ENCODE peak calls at places on chromosomes 3 and 15, in seven cellular contexts. A is Peyer's patch, G is A549, X is endothelial cell of umbilical vein, R is psoas muscle, U is coronary artery, H is A673. P is an unnamed sample.

GRCh38 chr15:65937046-65937445 is 67.8 kb downstream of the RAB11A start:
- DNase-seq in A (no peak), G (no peak), X (no peak), R (no peak), U (no peak), H (no peak), P (no peak)

GRCh38 chr15:89078831-89079810 is 9.1 kb upstream of the ABHD2 start:
- DNase-seq in A (no peak), G (no peak), X (no peak), R (no peak), U (no peak), H (no peak), P (no peak)

GRCh38 chr15:92845109-92845508 is 55.0 kb upstream of the CHD2 start:
- DNase-seq in A (no peak), G (no peak), X (peak; percentile 81), R (no peak), U (no peak), H (peak; percentile 60), P (no peak)

GRCh38 chr3:72756900-72757299 is 91.3 kb downstream of the SHQ1 start:
- DNase-seq in A (peak; percentile 67), G (no peak), X (peak; percentile 67), R (no peak), U (no peak), H (no peak), P (no peak)

GRCh38 chr3:171901615-171902312 is 58.6 kb downstream of the TMEM212 start:
- DNase-seq in A (no peak), G (no peak), X (no peak), R (no peak), U (no peak), H (no peak), P (no peak)

GRCh38 chr15:80615783-80616391 is 79.2 kb upstream of the ABHD17C start:
- DNase-seq in A (peak; percentile 76), G (no peak), X (peak; percentile 79), R (peak; percentile 57), U (no peak), H (peak; percentile 52), P (no peak)

GRCh38 chr3:136929984-136930671 is 27.7 kb upstream of the IL20RB start:
- DNase-seq in A (peak; percentile 71), G (peak; percentile 8), X (no peak), R (peak; percentile 44), U (no peak), H (peak; percentile 77), P (no peak)

GRCh38 chr3:50612973-50613851 is 1.6 kb upstream of the CISH start:
- DNase-seq in A (no peak), G (no peak), X (no peak), R (no peak), U (no peak), H (no peak), P (no peak)

GRCh38 chr3:56787784-56788256 is 13.9 kb downstream of the ARHGEF3 start:
- DNase-seq in A (peak; percentile 80), G (no peak), X (no peak), R (no peak), U (no peak), H (no peak), P (no peak)

GRCh38 chr3:23938657-23939056 is 6.4 kb upstream of the NR1D2 start:
- DNase-seq in A (no peak), G (no peak), X (no peak), R (no peak), U (no peak), H (peak; percentile 38), P (no peak)

GRCh38 chr3:25001041-25001591 is 426.9 kb upstream of the RARB start:
- DNase-seq in A (no peak), G (no peak), X (no peak), R (no peak), U (no peak), H (no peak), P (no peak)

GRCh38 chr15:62549345-62549970 is 384.4 kb upstream of the C2CD4B start:
- DNase-seq in A (peak; percentile 58), G (peak; percentile 71), X (peak; percentile 31), R (no peak), U (no peak), H (peak; percentile 53), P (no peak)

GRCh38 chr3:61354604-61355003 is 103.4 kb upstream of the FHIT start:
- DNase-seq in A (no peak), G (no peak), X (no peak), R (no peak), U (no peak), H (no peak), P (no peak)

GRCh38 chr15:63291507-63291906 is 14.1 kb downstream of the APH1B start:
- DNase-seq in A (no peak), G (no peak), X (peak; percentile 90), R (no peak), U (no peak), H (peak; percentile 70), P (no peak)

GRCh38 chr3:66486646-66487045 is 14.2 kb downstream of the LRIG1 start:
- DNase-seq in A (no peak), G (no peak), X (peak; percentile 84), R (no peak), U (no peak), H (no peak), P (no peak)

GRCh38 chr3:189787622-189788021 is 156.4 kb downstream of the TP63 start:
- DNase-seq in A (no peak), G (no peak), X (peak; percentile 25), R (no peak), U (no peak), H (peak; percentile 50), P (no peak)

GRCh38 chr3:53166781-53167291 is 5.8 kb downstream of the PRKCD start:
- DNase-seq in A (peak; percentile 68), G (no peak), X (peak; percentile 24), R (peak; percentile 71), U (no peak), H (no peak), P (no peak)

GRCh38 chr3:165697910-165698309 is 139.3 kb downstream of the BCHE start:
- DNase-seq in A (no peak), G (no peak), X (no peak), R (no peak), U (no peak), H (no peak), P (no peak)

GRCh38 chr3:51620543-51620942 is 50.5 kb upstream of the TEX264 start:
- DNase-seq in A (no peak), G (no peak), X (no peak), R (no peak), U (no peak), H (no peak), P (no peak)

GRCh38 chr3:51619983-51620382 is 51.1 kb upstream of the TEX264 start:
- DNase-seq in A (no peak), G (no peak), X (no peak), R (no peak), U (no peak), H (no peak), P (no peak)

GRCh38 chr3:51621091-51621892 is 49.8 kb upstream of the TEX264 start:
- DNase-seq in A (no peak), G (no peak), X (no peak), R (no peak), U (no peak), H (no peak), P (no peak)

GRCh38 chr3:51622402-51622801 is 48.6 kb upstream of the TEX264 start:
- DNase-seq in A (no peak), G (no peak), X (no peak), R (no peak), U (no peak), H (no peak), P (no peak)

DNA sequence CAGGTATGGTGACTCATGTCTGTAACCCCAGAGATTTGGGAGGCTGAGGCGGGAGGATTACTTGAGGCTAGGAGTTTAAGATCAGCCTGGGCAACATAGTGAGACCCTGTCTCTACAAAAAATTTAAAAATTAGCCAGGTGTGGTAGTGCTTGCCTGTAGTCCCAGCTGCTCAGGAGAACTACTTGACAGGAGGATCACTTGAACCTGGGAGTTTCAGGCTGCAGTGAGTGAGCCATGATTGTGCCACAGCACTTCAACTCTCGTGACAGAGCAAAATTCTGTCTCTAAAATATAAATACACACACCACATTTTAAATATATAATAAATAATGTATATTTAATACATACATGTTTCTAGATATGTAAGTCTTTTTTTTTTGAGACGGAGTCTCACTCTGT is 53.5 kb upstream of the TEX264 start:
- DNase-seq in A (no peak), G (no peak), X (no peak), R (no peak), U (no peak), H (no peak), P (no peak)
- H3K4me3 ChIP-seq in A (no peak overlapping the region), G (no peak overlapping the region), X (no peak overlapping the region), R (no peak overlapping the region), U (no peak overlapping the region), H (no peak overlapping the region), P (no peak overlapping the region)

DNA sequence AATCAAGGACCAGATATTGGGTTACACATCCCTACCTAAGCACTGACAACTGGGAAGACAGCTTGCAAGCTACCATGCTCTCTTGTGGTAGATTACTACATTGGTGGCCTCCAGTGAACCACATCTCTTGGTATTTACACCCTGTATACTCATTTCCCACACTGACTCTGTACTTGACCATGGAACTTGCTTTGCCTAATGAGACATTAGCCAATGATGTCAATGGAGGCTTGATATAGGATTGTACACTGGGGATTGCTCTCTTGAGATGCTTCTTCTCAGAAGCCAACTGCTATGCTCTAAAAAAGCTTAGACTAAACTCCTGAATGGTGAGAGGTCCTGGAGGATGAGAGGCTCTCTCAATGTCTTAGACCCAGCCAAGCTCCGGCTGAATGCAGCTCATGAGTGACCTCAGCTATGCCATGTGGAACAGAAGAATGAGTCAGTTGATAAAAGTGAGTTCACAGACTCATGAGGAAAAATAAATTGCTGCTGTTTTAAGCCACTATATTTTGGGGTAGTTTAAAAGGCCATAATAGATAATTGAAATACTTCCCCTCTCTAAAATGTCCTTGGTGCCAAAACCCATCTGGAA is 61.5 kb upstream of the GALNT15 start:
- DNase-seq in A (no peak), G (no peak), X (no peak), R (no peak), U (no peak), H (no peak), P (no peak)
- TF ChIP-seq CTCF in A (no peak), G (no peak), X (no peak), R (no peak), U (no peak), H (no peak), P (no peak)

DNA sequence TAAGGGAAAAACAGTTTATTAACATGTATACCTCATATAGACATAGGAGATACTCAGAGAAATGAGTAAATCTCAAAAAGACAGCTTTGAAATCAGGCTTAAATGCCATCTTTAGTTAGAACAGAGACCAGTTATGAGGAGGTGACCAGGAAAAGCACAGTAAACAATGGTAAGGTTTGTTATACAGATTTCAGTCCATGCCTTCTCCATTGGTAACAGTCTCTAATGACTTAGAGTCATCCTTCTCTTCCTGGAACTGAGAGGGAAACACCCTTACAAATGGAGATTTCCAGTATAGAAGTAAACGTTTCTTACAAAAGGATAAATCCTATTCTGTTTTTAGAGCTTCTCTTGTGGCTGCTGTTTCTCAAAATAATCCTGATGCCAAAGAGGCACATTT is 476.3 kb upstream of the NAALADL2 start:
- DNase-seq in A (no peak), G (no peak), X (no peak), R (no peak), U (no peak), H (no peak), P (no peak)
- H3K27ac ChIP-seq in A (no peak overlapping the region), G (no peak overlapping the region), X (no peak overlapping the region), R (no peak overlapping the region), U (no peak overlapping the region), H (no peak overlapping the region), P (no peak overlapping the region)

DNA sequence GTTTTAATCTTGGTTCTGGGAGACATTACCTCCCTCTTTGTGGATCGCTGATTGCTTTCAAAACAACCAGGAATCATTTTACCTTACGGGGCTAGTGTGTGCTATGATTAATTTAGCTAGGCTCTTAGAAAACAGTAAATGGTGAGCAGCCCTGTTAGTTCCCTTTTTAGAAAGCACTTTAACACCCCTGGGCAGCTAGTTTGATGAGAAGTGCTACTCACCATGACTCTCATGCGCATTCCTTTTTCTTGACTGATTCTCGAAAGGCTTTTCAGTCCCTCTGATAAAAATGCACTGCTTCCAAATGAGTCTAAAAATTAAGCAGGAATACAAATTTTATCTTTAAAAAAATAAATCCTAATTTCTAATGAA is 75.3 kb upstream of the LEKR1 start:
- DNase-seq in A (no peak), G (no peak), X (no peak), R (no peak), U (no peak), H (peak; percentile 28), P (no peak)
- H3K4me3 ChIP-seq in A (no peak overlapping the region), G (no peak overlapping the region), X (no peak overlapping the region), R (no peak overlapping the region), U (no peak overlapping the region), H (peak overlapping the region; percentile 11), P (no peak overlapping the region)

P was measured in vagina.